ENCODE peak calls at places on chromosomes 13 and 19, in four cellular contexts. One of them, this sample, is unnamed.

GRCh38 chr19:36060430-36060829 is 5.7 kb downstream of the WDR62 start:
- DNase-seq in left lung: no peak
- DNase-seq in NCI-H1417: no peak
- DNase-seq in stimulated activated CD8-positive, alpha-beta memory T cell treated with anti-CD3 and anti-CD28 coated beads, Interleukin-15, amount 100 ng/mL, for 1 hour: no peak
- DNase-seq in this sample: no peak

GRCh38 chr19:41533691-41534090 is 42.3 kb upstream of the CEACAM21 start:
- DNase-seq in left lung: no peak
- DNase-seq in NCI-H1417: no peak
- DNase-seq in stimulated activated CD8-positive, alpha-beta memory T cell treated with anti-CD3 and anti-CD28 coated beads, Interleukin-15, amount 100 ng/mL, for 1 hour: no peak
- DNase-seq in this sample: no peak

GRCh38 chr13:94115054-94115453 is 364.4 kb downstream of the DCT start:
- DNase-seq in left lung: no peak
- DNase-seq in NCI-H1417: peak
- DNase-seq in stimulated activated CD8-positive, alpha-beta memory T cell treated with anti-CD3 and anti-CD28 coated beads, Interleukin-15, amount 100 ng/mL, for 1 hour: no peak
- DNase-seq in this sample: no peak

GRCh38 chr13:112722433-112723250 is 32.8 kb downstream of the ATP11A start:
- DNase-seq in left lung: peak
- DNase-seq in NCI-H1417: no peak
- DNase-seq in stimulated activated CD8-positive, alpha-beta memory T cell treated with anti-CD3 and anti-CD28 coated beads, Interleukin-15, amount 100 ng/mL, for 1 hour: no peak
- DNase-seq in this sample: no peak

GRCh38 chr19:14094854-14095253 is 4.3 kb upstream of the SAMD1 start:
- DNase-seq in left lung: no peak
- DNase-seq in NCI-H1417: no peak
- DNase-seq in stimulated activated CD8-positive, alpha-beta memory T cell treated with anti-CD3 and anti-CD28 coated beads, Interleukin-15, amount 100 ng/mL, for 1 hour: no peak
- DNase-seq in this sample: no peak

GRCh38 chr19:13150919-13151604 is 851 bp downstream of the IER2 start:
- DNase-seq in left lung: no peak
- DNase-seq in NCI-H1417: no peak
- DNase-seq in stimulated activated CD8-positive, alpha-beta memory T cell treated with anti-CD3 and anti-CD28 coated beads, Interleukin-15, amount 100 ng/mL, for 1 hour: no peak
- DNase-seq in this sample: no peak

GRCh38 chr13:88063741-88064140 is 392.6 kb downstream of the SLITRK5 start:
- DNase-seq in left lung: no peak
- DNase-seq in NCI-H1417: no peak
- DNase-seq in stimulated activated CD8-positive, alpha-beta memory T cell treated with anti-CD3 and anti-CD28 coated beads, Interleukin-15, amount 100 ng/mL, for 1 hour: no peak
- DNase-seq in this sample: no peak

GRCh38 chr19:39142655-39143054 is 17.1 kb downstream of the PAK4 start:
- DNase-seq in left lung: no peak
- DNase-seq in NCI-H1417: no peak
- DNase-seq in stimulated activated CD8-positive, alpha-beta memory T cell treated with anti-CD3 and anti-CD28 coated beads, Interleukin-15, amount 100 ng/mL, for 1 hour: no peak
- DNase-seq in this sample: no peak

GRCh38 chr19:40089462-40089861 is 1.3 kb downstream of the ZNF780A start:
- DNase-seq in left lung: no peak
- DNase-seq in NCI-H1417: no peak
- DNase-seq in stimulated activated CD8-positive, alpha-beta memory T cell treated with anti-CD3 and anti-CD28 coated beads, Interleukin-15, amount 100 ng/mL, for 1 hour: no peak
- DNase-seq in this sample: no peak

GRCh38 chr13:109611912-109612691 is 174.3 kb downstream of the IRS2 start:
- DNase-seq in left lung: no peak
- DNase-seq in NCI-H1417: no peak
- DNase-seq in stimulated activated CD8-positive, alpha-beta memory T cell treated with anti-CD3 and anti-CD28 coated beads, Interleukin-15, amount 100 ng/mL, for 1 hour: no peak
- DNase-seq in this sample: no peak

GRCh38 chr19:16714702-16715294 is 4.8 kb upstream of the NWD1 start:
- DNase-seq in left lung: peak
- DNase-seq in NCI-H1417: peak
- DNase-seq in stimulated activated CD8-positive, alpha-beta memory T cell treated with anti-CD3 and anti-CD28 coated beads, Interleukin-15, amount 100 ng/mL, for 1 hour: no peak
- DNase-seq in this sample: peak

GRCh38 chr19:58279042-58279924 is 528 bp downstream of the ZNF8 start:
- DNase-seq in left lung: peak
- DNase-seq in NCI-H1417: peak
- DNase-seq in stimulated activated CD8-positive, alpha-beta memory T cell treated with anti-CD3 and anti-CD28 coated beads, Interleukin-15, amount 100 ng/mL, for 1 hour: peak
- DNase-seq in this sample: no peak

GRCh38 chr13:97030705-97031452 is 36.6 kb upstream of the OXGR1 start:
- DNase-seq in left lung: no peak
- DNase-seq in NCI-H1417: peak
- DNase-seq in stimulated activated CD8-positive, alpha-beta memory T cell treated with anti-CD3 and anti-CD28 coated beads, Interleukin-15, amount 100 ng/mL, for 1 hour: no peak
- DNase-seq in this sample: no peak

GRCh38 chr13:35388979-35389378 is 87.5 kb downstream of the MAB21L1 start:
- DNase-seq in left lung: no peak
- DNase-seq in NCI-H1417: no peak
- DNase-seq in stimulated activated CD8-positive, alpha-beta memory T cell treated with anti-CD3 and anti-CD28 coated beads, Interleukin-15, amount 100 ng/mL, for 1 hour: no peak
- DNase-seq in this sample: no peak

GRCh38 chr13:77377016-77377415 is 50.1 kb upstream of the MYCBP2 start:
- DNase-seq in left lung: no peak
- DNase-seq in NCI-H1417: no peak
- DNase-seq in stimulated activated CD8-positive, alpha-beta memory T cell treated with anti-CD3 and anti-CD28 coated beads, Interleukin-15, amount 100 ng/mL, for 1 hour: no peak
- DNase-seq in this sample: no peak

GRCh38 chr19:44722131-44723121 is 23.5 kb downstream of the CEACAM16 start:
- DNase-seq in left lung: peak
- DNase-seq in NCI-H1417: no peak
- DNase-seq in stimulated activated CD8-positive, alpha-beta memory T cell treated with anti-CD3 and anti-CD28 coated beads, Interleukin-15, amount 100 ng/mL, for 1 hour: no peak
- DNase-seq in this sample: no peak

GRCh38 chr13:95411641-95412040 is 110.4 kb upstream of the ABCC4 start:
- DNase-seq in left lung: no peak
- DNase-seq in NCI-H1417: no peak
- DNase-seq in stimulated activated CD8-positive, alpha-beta memory T cell treated with anti-CD3 and anti-CD28 coated beads, Interleukin-15, amount 100 ng/mL, for 1 hour: no peak
- DNase-seq in this sample: no peak

GRCh38 chr19:1355974-1356865 is 27.5 kb upstream of the NDUFS7 start:
- DNase-seq in left lung: no peak
- DNase-seq in NCI-H1417: no peak
- DNase-seq in stimulated activated CD8-positive, alpha-beta memory T cell treated with anti-CD3 and anti-CD28 coated beads, Interleukin-15, amount 100 ng/mL, for 1 hour: no peak
- DNase-seq in this sample: no peak